ENCODE peak calls at places on chromosome 1, in four cellular contexts. I, R, F and T are unnamed samples.

GRCh38 chr1:21906173-21907078 is 30.7 kb downstream of the HSPG2 start:
- DNase-seq in I (peak), R (no peak), F (peak), T (peak)

GRCh38 chr1:66996018-66996682 is 57.8 kb downstream of the SLC35D1 start:
- DNase-seq in I (peak), R (peak), F (peak), T (peak)

GRCh38 chr1:30745834-30746208 is 11.8 kb downstream of the LAPTM5 start:
- DNase-seq in I (no peak), R (no peak), F (no peak), T (no peak)

GRCh38 chr1:10510520-10511493 is 36.1 kb downstream of the PEX14 start:
- DNase-seq in I (peak), R (peak), F (peak), T (peak)

GRCh38 chr1:165726169-165726568 is 27.8 kb upstream of the ALDH9A1 start:
- DNase-seq in I (no peak), R (no peak), F (no peak), T (no peak)

GRCh38 chr1:98328855-98329254 is 332.7 kb upstream of the SNX7 start:
- DNase-seq in I (no peak), R (no peak), F (no peak), T (no peak)

GRCh38 chr1:111921948-111922347 is 67.5 kb downstream of the KCND3 start:
- DNase-seq in I (no peak), R (no peak), F (no peak), T (no peak)

GRCh38 chr1:87867631-87868030 is 539.0 kb downstream of the LMO4 start:
- DNase-seq in I (peak), R (no peak), F (no peak), T (no peak)

GRCh38 chr1:7677111-7677510 is 94.0 kb upstream of the VAMP3 start:
- DNase-seq in I (no peak), R (no peak), F (no peak), T (no peak)

GRCh38 chr1:7262611-7263010 is 477.4 kb downstream of the CAMTA1 start:
- DNase-seq in I (no peak), R (no peak), F (no peak), T (no peak)

GRCh38 chr1:77797991-77798390 is 18.5 kb downstream of the MIGA1 start:
- DNase-seq in I (peak), R (no peak), F (no peak), T (peak)

GRCh38 chr1:1353389-1354151 is 4.4 kb upstream of the DVL1 start:
- DNase-seq in I (no peak), R (no peak), F (no peak), T (no peak)

GRCh38 chr1:186202174-186202843 is 172.7 kb downstream of the TPR start:
- DNase-seq in I (no peak), R (no peak), F (no peak), T (no peak)

GRCh38 chr1:233300326-233300725 is 4.8 kb upstream of the PCNX2 start:
- DNase-seq in I (peak), R (no peak), F (no peak), T (no peak)

GRCh38 chr1:221284028-221284427 is 404.8 kb downstream of the HLX start:
- DNase-seq in I (peak), R (no peak), F (no peak), T (peak)

GRCh38 chr1:155080250-155081228 is 1.9 kb downstream of the EFNA3 start:
- DNase-seq in I (no peak), R (no peak), F (peak), T (no peak)

GRCh38 chr1:179807691-179808485 is 64.8 kb downstream of the FAM163A start:
- DNase-seq in I (peak), R (no peak), F (peak), T (peak)

GRCh38 chr1:1875932-1876331 is 15.0 kb downstream of the GNB1 start:
- DNase-seq in I (no peak), R (no peak), F (no peak), T (no peak)

GRCh38 chr1:167453156-167453555 is 65.2 kb downstream of the CD247 start:
- DNase-seq in I (no peak), R (no peak), F (no peak), T (no peak)

DNA sequence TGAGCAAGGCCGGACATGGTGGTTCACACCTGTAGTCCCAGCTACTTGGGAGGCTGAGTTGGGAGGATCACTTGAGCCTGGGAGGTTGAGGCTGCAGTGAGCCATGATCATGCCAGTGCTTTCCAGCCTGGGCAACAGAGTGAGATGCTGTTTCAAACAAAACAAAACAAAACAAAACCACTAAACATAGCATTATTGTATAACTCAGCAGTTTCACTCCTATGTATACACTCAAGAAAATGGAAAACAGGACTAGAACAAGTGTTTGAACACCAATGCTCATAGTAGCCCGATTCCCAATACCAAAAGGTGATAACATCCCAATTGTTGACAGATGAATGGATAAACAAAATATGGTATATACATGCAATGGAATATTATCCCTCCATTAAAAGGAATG is 1.3 kb upstream of the SPATA21 start:
- DNase-seq in I (no peak), R (no peak), F (no peak), T (no peak)
- H2AFZ ChIP-seq in I (no peak), R (no peak), F (peak), T (no peak)

GRCh38 chr1:228983231-228983660 is 248.0 kb downstream of the RHOU start:
- DNase-seq in I (no peak), R (no peak), F (no peak), T (no peak)
- H3K27ac ChIP-seq in I (no peak), R (no peak), F (no peak), T (no peak)

GRCh38 chr1:14666376-14666775 is 67.9 kb downstream of the KAZN start:
- DNase-seq in I (no peak), R (no peak), F (no peak), T (no peak)
- TF ChIP-seq FOS in I (no peak), R (no peak), F (no peak), T (no peak)

GRCh38 chr1:100351095-100351884 is 1.0 kb upstream of the CDC14A start:
- DNase-seq in I (peak), R (peak), F (peak), T (peak)

GRCh38 chr1:100348549-100349144 is 3.7 kb upstream of the CDC14A start:
- DNase-seq in I (no peak), R (no peak), F (peak), T (no peak)

GRCh38 chr1:100349276-100349675 is 3.0 kb upstream of the CDC14A start:
- DNase-seq in I (no peak), R (no peak), F (no peak), T (no peak)

GRCh38 chr1:100352267-100353072 is at the start of gene CDC14A:
- DNase-seq in I (peak), R (peak), F (peak), T (peak)

GRCh38 chr1:100350787-100351094 is 1.6 kb upstream of the CDC14A start:
- DNase-seq in I (no peak), R (no peak), F (no peak), T (no peak)
- H2AFZ ChIP-seq in I (peak), R (peak), F (peak), T (peak)

GRCh38 chr1:203906932-203907331 is 45.5 kb downstream of the SNRPE start:
- DNase-seq in I (peak), R (no peak), F (no peak), T (peak)
- H3K27ac ChIP-seq in I (no peak), R (no peak), F (no peak), T (peak)

DNA sequence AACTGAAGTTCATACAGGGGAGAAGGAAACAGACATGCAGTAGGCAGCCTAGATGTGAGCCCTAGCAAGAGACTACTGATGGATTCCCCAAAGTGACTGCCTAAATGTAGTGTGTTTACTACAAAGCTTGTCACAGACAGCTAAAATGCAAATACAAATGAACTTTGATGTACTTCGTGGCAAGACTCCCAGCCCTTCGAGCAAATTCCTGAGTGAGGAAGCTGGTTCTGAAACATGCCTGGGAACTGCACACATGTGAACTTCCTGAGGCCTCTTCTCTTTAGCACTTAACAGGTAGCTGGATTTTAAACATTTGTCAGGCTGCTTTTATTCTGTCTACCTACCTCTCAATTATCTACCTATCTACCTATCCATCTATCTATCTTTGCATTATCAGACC is 6.7 kb upstream of the IRF2BP2 start:
- DNase-seq in I (peak), R (no peak), F (no peak), T (no peak)
- TF ChIP-seq FOS in I (no peak), R (no peak), F (no peak), T (no peak)

DNA sequence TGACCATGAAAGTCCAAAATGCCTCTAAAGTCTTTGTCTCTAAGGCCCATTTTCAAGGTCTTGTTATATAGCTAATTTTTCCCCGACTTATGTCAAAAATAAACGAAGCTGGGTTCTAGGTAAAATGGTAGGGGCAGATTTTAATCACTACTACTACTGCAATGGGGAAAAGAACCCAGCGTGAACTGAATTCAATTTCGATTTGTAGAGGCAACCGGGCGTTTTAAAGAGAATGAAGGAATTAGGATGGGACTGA is 536 bp upstream of the EXO1 start:
- DNase-seq in I (no peak), R (no peak), F (no peak), T (no peak)
- H2AFZ ChIP-seq in I (peak), R (peak), F (peak), T (peak)